ENCODE peak calls at places on chromosomes 11 and 22, in nine cellular contexts. X is central memory CD4-positive, alpha-beta T cell; W is hepatocyte; O is cardiac muscle cell; R is PC-3; A is activated CD4-positive, alpha-beta T cell treated with anti-CD3 and anti-CD28 coated beads for 48 hours; Q is iPS DF 6.9; S is stimulated activated CD8-positive, alpha-beta memory T cell treated with anti-CD3 and anti-CD28 coated beads, Interleukin-4, amount 100 ng/mL, for 48 hours; C is OCI-LY7. G is an unnamed sample.

GRCh38 chr11:126628790-126629621 is 273.5 kb downstream of the ST3GAL4 start:
- DNase-seq in Q (no peak), C (no peak), A (no peak), O (peak; percentile 51), S (no peak), W (no peak), R (no peak), X (no peak), G (no peak)

GRCh38 chr22:42979606-42980005 is 35.3 kb downstream of the PACSIN2 start:
- DNase-seq in C (no peak), S (no peak), W (no peak), R (no peak), A (no peak), Q (no peak), X (no peak), O (no peak), G (no peak)

GRCh38 chr11:132231656-132232173 is 861.3 kb downstream of the NTM start:
- DNase-seq in A (no peak), S (no peak), R (no peak), C (no peak), Q (no peak), X (no peak), O (peak; percentile 7), W (no peak), G (no peak)

GRCh38 chr11:93494341-93494740 is 48.9 kb downstream of the SMCO4 start:
- DNase-seq in Q (no peak), S (no peak), A (no peak), R (no peak), C (no peak), O (no peak), W (no peak), X (no peak), G (no peak)

GRCh38 chr11:28836285-28837081 is 728.3 kb downstream of the METTL15 start:
- DNase-seq in O (peak; percentile 95), A (no peak), W (peak; percentile 45), R (peak; percentile 90), S (no peak), X (no peak), Q (no peak), C (no peak), G (no peak)

GRCh38 chr11:102187416-102188125 is 77.3 kb downstream of the YAP1 start:
- DNase-seq in O (peak; percentile 71), A (no peak), R (no peak), Q (no peak), W (peak; percentile 62), C (no peak), X (no peak), S (no peak), G (no peak)

GRCh38 chr11:9861860-9862725 is 198.2 kb downstream of the SWAP70 start:
- DNase-seq in X (peak; percentile 9), C (peak; percentile 80), A (peak; percentile 60), R (peak; percentile 83), Q (peak; percentile 81), W (peak; percentile 68), O (peak; percentile 83), S (peak; percentile 63), G (peak; percentile 84)

GRCh38 chr11:99320769-99321290 is 300.1 kb downstream of the CNTN5 start:
- DNase-seq in C (no peak), X (no peak), A (no peak), Q (no peak), S (no peak), W (no peak), R (peak; percentile 25), O (no peak), G (no peak)

GRCh38 chr11:31582697-31583096 is 73.1 kb downstream of the ELP4 start:
- DNase-seq in O (no peak), C (no peak), R (no peak), S (no peak), W (no peak), A (no peak), X (no peak), Q (no peak), G (no peak)

GRCh38 chr11:64444838-64445441 is 86.0 kb downstream of the RPS6KA4 start:
- DNase-seq in W (no peak), X (no peak), Q (no peak), S (no peak), C (peak; percentile 53), R (peak; percentile 47), O (peak; percentile 25), A (no peak), G (no peak)

GRCh38 chr11:65575568-65576231 is at the start of gene EHBP1L1:
- DNase-seq in R (peak; percentile 70), Q (no peak), C (peak; percentile 83), W (peak; percentile 85), O (peak; percentile 65), S (peak; percentile 80), X (peak; percentile 80), A (peak; percentile 78), G (peak; percentile 76)

GRCh38 chr11:7606496-7606895 is 66.8 kb downstream of the CYB5R2 start:
- DNase-seq in W (no peak), X (no peak), Q (no peak), O (no peak), S (no peak), R (no peak), A (no peak), C (no peak), G (no peak)

GRCh38 chr11:61392991-61393595 is 706 bp downstream of the TMEM216 start:
- DNase-seq in S (peak; percentile 35), R (peak; percentile 53), Q (no peak), X (peak; percentile 12), W (peak; percentile 48), C (peak; percentile 32), A (no peak), O (peak; percentile 33), G (peak; percentile 34)

GRCh38 chr11:66317322-66317765 is 500 bp upstream of the CD248 start:
- DNase-seq in C (peak; percentile 59), W (peak; percentile 61), R (no peak), Q (no peak), O (peak; percentile 87), X (no peak), S (peak; percentile 69), A (peak; percentile 57), G (no peak)

GRCh38 chr11:111483431-111483830 is 28.8 kb downstream of the BTG4 start:
- DNase-seq in X (no peak), Q (no peak), W (no peak), S (no peak), R (no peak), A (no peak), C (no peak), O (no peak), G (no peak)

GRCh38 chr11:132030896-132031295 is 660.5 kb downstream of the NTM start:
- DNase-seq in W (no peak), A (no peak), R (no peak), Q (no peak), C (no peak), S (no peak), X (no peak), O (peak; percentile 57), G (no peak)

GRCh38 chr11:29159552-29160465 is 857.0 kb downstream of the KCNA4 start:
- DNase-seq in C (peak; percentile 21), A (peak; percentile 2), R (peak; percentile 84), X (no peak), S (no peak), O (peak; percentile 86), W (peak; percentile 84), Q (peak; percentile 54), G (peak; percentile 60)